ENCODE peak calls at places on chromosomes 13 and 19, in six cellular contexts. One of them, this sample, is unnamed.
A peak's percentile ranks its signal among the peaks of the same experiment; 100 is the strongest.

GRCh38 chr19:45059258-45059965 is 16.9 kb downstream of the ZNF296 start:
- DNase-seq in ascending aorta: peak; percentile 81
- DNase-seq in smooth muscle cell of the brain vasculature: no peak
- DNase-seq in ACHN: peak; percentile 63
- DNase-seq in mesenchymal stem cell: peak; percentile 84
- DNase-seq in HFF-Myc: peak; percentile 63
- DNase-seq in this sample: peak; percentile 77

GRCh38 chr13:42350141-42350540 is 78.2 kb downstream of the AKAP11 start:
- DNase-seq in ascending aorta: no peak
- DNase-seq in smooth muscle cell of the brain vasculature: no peak
- DNase-seq in ACHN: no peak
- DNase-seq in mesenchymal stem cell: no peak
- DNase-seq in HFF-Myc: no peak
- DNase-seq in this sample: no peak

GRCh38 chr19:2110822-2111221 is 14.1 kb downstream of the IZUMO4 start:
- DNase-seq in ascending aorta: no peak
- DNase-seq in smooth muscle cell of the brain vasculature: no peak
- DNase-seq in ACHN: no peak
- DNase-seq in mesenchymal stem cell: no peak
- DNase-seq in HFF-Myc: no peak
- DNase-seq in this sample: no peak

GRCh38 chr19:52494518-52494917 is 33.0 kb upstream of the ZNF808 start:
- DNase-seq in ascending aorta: no peak
- DNase-seq in smooth muscle cell of the brain vasculature: no peak
- DNase-seq in ACHN: no peak
- DNase-seq in mesenchymal stem cell: no peak
- DNase-seq in HFF-Myc: no peak
- DNase-seq in this sample: no peak

GRCh38 chr19:49889038-49889686 is 7.5 kb downstream of the IL4I1 start:
- DNase-seq in ascending aorta: no peak
- DNase-seq in smooth muscle cell of the brain vasculature: no peak
- DNase-seq in ACHN: no peak
- DNase-seq in mesenchymal stem cell: no peak
- DNase-seq in HFF-Myc: no peak
- DNase-seq in this sample: no peak

GRCh38 chr19:47417746-47418594 is 1.4 kb downstream of the MEIS3 start:
- DNase-seq in ascending aorta: no peak
- DNase-seq in smooth muscle cell of the brain vasculature: no peak
- DNase-seq in ACHN: no peak
- DNase-seq in mesenchymal stem cell: no peak
- DNase-seq in HFF-Myc: no peak
- DNase-seq in this sample: no peak

GRCh38 chr13:87331178-87331577 is 340.0 kb upstream of the SLITRK5 start:
- DNase-seq in ascending aorta: no peak
- DNase-seq in smooth muscle cell of the brain vasculature: no peak
- DNase-seq in ACHN: no peak
- DNase-seq in mesenchymal stem cell: peak; percentile 70
- DNase-seq in HFF-Myc: no peak
- DNase-seq in this sample: peak; percentile 79

GRCh38 chr13:91946498-91947070 is 548.2 kb downstream of the GPC5 start:
- DNase-seq in ascending aorta: no peak
- DNase-seq in smooth muscle cell of the brain vasculature: no peak
- DNase-seq in ACHN: peak; percentile 36
- DNase-seq in mesenchymal stem cell: peak; percentile 31
- DNase-seq in HFF-Myc: no peak
- DNase-seq in this sample: peak; percentile 27

GRCh38 chr19:40193587-40193849 is 2.3 kb downstream of the MAP3K10 start:
- DNase-seq in ascending aorta: no peak
- DNase-seq in smooth muscle cell of the brain vasculature: no peak
- DNase-seq in ACHN: no peak
- DNase-seq in mesenchymal stem cell: no peak
- DNase-seq in HFF-Myc: no peak
- DNase-seq in this sample: no peak

GRCh38 chr19:4473708-4474503 is 1.8 kb downstream of the HDGFL2 start:
- DNase-seq in ascending aorta: no peak
- DNase-seq in smooth muscle cell of the brain vasculature: no peak
- DNase-seq in ACHN: no peak
- DNase-seq in mesenchymal stem cell: no peak
- DNase-seq in HFF-Myc: no peak
- DNase-seq in this sample: no peak

GRCh38 chr19:4343056-4343844 is at the start of gene MPND:
- DNase-seq in ascending aorta: peak; percentile 96
- DNase-seq in smooth muscle cell of the brain vasculature: peak; percentile 46
- DNase-seq in ACHN: peak; percentile 82
- DNase-seq in mesenchymal stem cell: peak; percentile 84
- DNase-seq in HFF-Myc: no peak
- DNase-seq in this sample: peak; percentile 68

GRCh38 chr13:111906306-111906705 is 160.6 kb upstream of the SOX1 start:
- DNase-seq in ascending aorta: no peak
- DNase-seq in smooth muscle cell of the brain vasculature: no peak
- DNase-seq in ACHN: no peak
- DNase-seq in mesenchymal stem cell: no peak
- DNase-seq in HFF-Myc: no peak
- DNase-seq in this sample: no peak

GRCh38 chr19:33390120-33390907 is 16.8 kb downstream of the CEBPG start:
- DNase-seq in ascending aorta: no peak
- DNase-seq in smooth muscle cell of the brain vasculature: no peak
- DNase-seq in ACHN: no peak
- DNase-seq in mesenchymal stem cell: no peak
- DNase-seq in HFF-Myc: no peak
- DNase-seq in this sample: peak; percentile 14

GRCh38 chr19:17687857-17688784 is at the start of gene UNC13A:
- DNase-seq in ascending aorta: no peak
- DNase-seq in smooth muscle cell of the brain vasculature: no peak
- DNase-seq in ACHN: peak; percentile 59
- DNase-seq in mesenchymal stem cell: peak; percentile 41
- DNase-seq in HFF-Myc: no peak
- DNase-seq in this sample: peak; percentile 13

GRCh38 chr13:109123971-109124370 is 494.6 kb downstream of the MYO16 start:
- DNase-seq in ascending aorta: no peak
- DNase-seq in smooth muscle cell of the brain vasculature: no peak
- DNase-seq in ACHN: no peak
- DNase-seq in mesenchymal stem cell: no peak
- DNase-seq in HFF-Myc: no peak
- DNase-seq in this sample: no peak

GRCh38 chr19:1037553-1038115 is 2.3 kb upstream of the ABCA7 start:
- DNase-seq in ascending aorta: no peak
- DNase-seq in smooth muscle cell of the brain vasculature: no peak
- DNase-seq in ACHN: no peak
- DNase-seq in mesenchymal stem cell: no peak
- DNase-seq in HFF-Myc: no peak
- DNase-seq in this sample: no peak

GRCh38 chr19:45175663-45176345 is 2.2 kb downstream of the TRAPPC6A start:
- DNase-seq in ascending aorta: no peak
- DNase-seq in smooth muscle cell of the brain vasculature: no peak
- DNase-seq in ACHN: no peak
- DNase-seq in mesenchymal stem cell: no peak
- DNase-seq in HFF-Myc: no peak
- DNase-seq in this sample: peak; percentile 68

GRCh38 chr19:821228-821975 is at the start of gene PLPPR3:
- DNase-seq in ascending aorta: no peak
- DNase-seq in smooth muscle cell of the brain vasculature: no peak
- DNase-seq in ACHN: no peak
- DNase-seq in mesenchymal stem cell: no peak
- DNase-seq in HFF-Myc: no peak
- DNase-seq in this sample: no peak

GRCh38 chr19:13241321-13242104 is 91.3 kb downstream of the IER2 start:
- DNase-seq in ascending aorta: no peak
- DNase-seq in smooth muscle cell of the brain vasculature: no peak
- DNase-seq in ACHN: no peak
- DNase-seq in mesenchymal stem cell: no peak
- DNase-seq in HFF-Myc: no peak
- DNase-seq in this sample: no peak

This sample was measured in amniotic epithelial cell.